ENCODE peak calls at places on chromosomes 13 and 19, in nine cellular contexts. E is ascending aorta; S is GM23248; Q is heart right ventricle; H is A549; N is CD8-positive, alpha-beta memory T cell; L is gastrocnemius medialis; V is GM23338; G is IMR-90. R is an unnamed sample. For H3K4me1, the result is how much of the 10 kb centered on the place peaks cover.

GRCh38 chr13:46622013-46622917 is 69.3 kb downstream of the LRCH1 start:
- DNase-seq in N (no peak), G (no peak), V (no peak), E (no peak), Q (no peak), L (no peak), H (no peak), S (no peak), R (no peak)

GRCh38 chr13:97855570-97855970 is 97.9 kb upstream of the IPO5 start:
- DNase-seq in G (peak), L (no peak), E (no peak), H (peak), V (peak), N (no peak), S (peak), Q (no peak), R (peak)

GRCh38 chr13:99704390-99704789 is 203.1 kb downstream of the TM9SF2 start:
- DNase-seq in L (no peak), N (no peak), G (no peak), E (no peak), S (no peak), Q (no peak), V (no peak), H (no peak), R (no peak)

GRCh38 chr19:2330255-2330631 is 1.8 kb downstream of the SPPL2B start:
- DNase-seq in V (no peak), G (no peak), L (no peak), N (no peak), S (no peak), E (no peak), Q (no peak), H (no peak), R (no peak)

GRCh38 chr19:45640849-45641273 is 1.7 kb upstream of the EML2 start:
- DNase-seq in G (no peak), H (no peak), N (peak), V (peak), L (no peak), E (no peak), Q (peak), S (no peak), R (no peak)

GRCh38 chr13:25885418-25885817 is 166.4 kb downstream of the SHISA2 start:
- DNase-seq in V (no peak), L (no peak), Q (no peak), H (no peak), E (no peak), N (no peak), G (no peak), S (no peak), R (no peak)

GRCh38 chr13:107296804-107297203 is 728.9 kb upstream of the ARGLU1 start:
- DNase-seq in E (no peak), S (peak), L (no peak), G (peak), Q (no peak), V (no peak), H (no peak), N (no peak), R (peak)

GRCh38 chr19:55299991-55300390 is 16.2 kb downstream of the BRSK1 start:
- DNase-seq in H (no peak), S (no peak), V (no peak), G (no peak), E (no peak), N (no peak), Q (no peak), L (no peak), R (no peak)

GRCh38 chr19:45446295-45446694 is 21.5 kb upstream of the FOSB start:
- DNase-seq in S (peak), L (no peak), H (peak), V (peak), N (no peak), Q (no peak), E (no peak), G (peak), R (no peak)

GRCh38 chr19:51107406-51108065 is 673 bp downstream of the CTU1 start:
- DNase-seq in G (peak), E (no peak), Q (no peak), N (no peak), V (peak), H (no peak), S (peak), L (no peak), R (no peak)

GRCh38 chr19:2026770-2027169 is 11.3 kb upstream of the BTBD2 start:
- DNase-seq in G (no peak), E (no peak), Q (no peak), V (no peak), L (no peak), H (no peak), N (no peak), S (no peak), R (no peak)

GRCh38 chr13:37414667-37415066 is 183.9 kb downstream of the POSTN start:
- DNase-seq in Q (no peak), H (no peak), G (no peak), E (no peak), L (no peak), V (peak), S (no peak), N (no peak), R (no peak)

GRCh38 chr13:76398426-76398825 is 487.8 kb downstream of the KCTD12 start:
- DNase-seq in G (peak), H (no peak), N (no peak), E (no peak), L (no peak), V (no peak), Q (no peak), S (peak), R (no peak)

GRCh38 chr19:39223703-39224279 is 19.7 kb upstream of the SYCN start:
- DNase-seq in S (peak), Q (no peak), G (peak), V (peak), N (no peak), E (no peak), L (no peak), H (no peak), R (peak)

GRCh38 chr19:29675650-29676186 is 10.5 kb downstream of the PLEKHF1 start:
- DNase-seq in E (no peak), L (no peak), Q (no peak), N (no peak), H (no peak), S (no peak), G (no peak), V (no peak), R (no peak)
- H3K4me1 ChIP-seq in E (under half), L (half or more), Q (half or more), N (half or more), H (under half), S (under half), G (under half), V (under half), R (under half)

GRCh38 chr13:114047358-114047881 is 73.5 kb upstream of the C13orf46 start:
- DNase-seq in E (no peak), L (no peak), H (no peak), Q (no peak), S (no peak), V (no peak), N (no peak), G (peak), R (no peak)
- H3K4me1 ChIP-seq in E (under half), L (under half), H (under half), Q (under half), S (under half), V (under half), N (half or more), G (under half), R (under half)

GRCh38 chr19:18608102-18608804 is 1.7 kb upstream of the CRLF1 start:
- DNase-seq in L (no peak), G (no peak), N (no peak), H (no peak), E (no peak), Q (no peak), S (no peak), V (peak), R (no peak)
- H3K4me1 ChIP-seq in L (under half), G (under half), N (under half), H (under half), E (under half), Q (under half), S (under half), V (half or more), R (under half)

GRCh38 chr13:109246001-109246400 is 540.4 kb downstream of the IRS2 start:
- DNase-seq in V (no peak), E (no peak), Q (no peak), S (no peak), N (no peak), L (no peak), H (no peak), G (no peak), R (no peak)
- H3K4me1 ChIP-seq in V (under half), E (under half), Q (under half), S (under half), N (under half), L (under half), H (under half), G (under half), R (under half)

GRCh38 chr13:27151798-27152599 is 19.6 kb downstream of the USP12 start:
- DNase-seq in S (no peak), L (no peak), Q (no peak), E (no peak), N (no peak), V (no peak), H (no peak), G (peak), R (no peak)
- H3K4me1 ChIP-seq in S (under half), L (under half), Q (under half), E (under half), N (under half), V (under half), H (under half), G (under half), R (under half)